ENCODE peak calls at places on chromosomes 3 and 15, in ten cellular contexts. One of them, this sample, is unnamed.

GRCh38 chr3:196501316-196502064 is 2.1 kb downstream of the RNF168 start:
- DNase-seq in activated naive CD4-positive, alpha-beta T cell treated with Interleukin-2 at 50 U/mL for 16 hours: no peak
- DNase-seq in endodermal cell: peak; percentile 55
- DNase-seq in SIG-M5: no peak
- DNase-seq in PC-3: peak; percentile 62
- DNase-seq in activated CD4-positive, alpha-beta memory T cell treated with anti-CD3 and anti-CD28 coated beads for 36 hours: peak; percentile 24
- DNase-seq in EL: peak; percentile 41
- DNase-seq in AG08396: no peak
- DNase-seq in cardiac muscle cell: peak; percentile 23
- DNase-seq in Caco-2: no peak
- DNase-seq in this sample: no peak

GRCh38 chr3:69941439-69942176 is 57.9 kb upstream of the SAMMSON start:
- DNase-seq in activated naive CD4-positive, alpha-beta T cell treated with Interleukin-2 at 50 U/mL for 16 hours: no peak
- DNase-seq in endodermal cell: no peak
- DNase-seq in SIG-M5: no peak
- DNase-seq in PC-3: no peak
- DNase-seq in activated CD4-positive, alpha-beta memory T cell treated with anti-CD3 and anti-CD28 coated beads for 36 hours: no peak
- DNase-seq in EL: peak; percentile 24
- DNase-seq in AG08396: peak; percentile 24
- DNase-seq in cardiac muscle cell: no peak
- DNase-seq in Caco-2: no peak
- DNase-seq in this sample: no peak

GRCh38 chr3:49298511-49298910 is 21.5 kb upstream of the C3orf62 start:
- DNase-seq in activated naive CD4-positive, alpha-beta T cell treated with Interleukin-2 at 50 U/mL for 16 hours: no peak
- DNase-seq in endodermal cell: no peak
- DNase-seq in SIG-M5: no peak
- DNase-seq in PC-3: no peak
- DNase-seq in activated CD4-positive, alpha-beta memory T cell treated with anti-CD3 and anti-CD28 coated beads for 36 hours: no peak
- DNase-seq in EL: no peak
- DNase-seq in AG08396: no peak
- DNase-seq in cardiac muscle cell: no peak
- DNase-seq in Caco-2: no peak
- DNase-seq in this sample: no peak

GRCh38 chr15:68900032-68900431 is 30.3 kb upstream of the SPESP1 start:
- DNase-seq in activated naive CD4-positive, alpha-beta T cell treated with Interleukin-2 at 50 U/mL for 16 hours: no peak
- DNase-seq in endodermal cell: no peak
- DNase-seq in SIG-M5: no peak
- DNase-seq in PC-3: no peak
- DNase-seq in activated CD4-positive, alpha-beta memory T cell treated with anti-CD3 and anti-CD28 coated beads for 36 hours: no peak
- DNase-seq in EL: no peak
- DNase-seq in AG08396: no peak
- DNase-seq in cardiac muscle cell: no peak
- DNase-seq in Caco-2: no peak
- DNase-seq in this sample: no peak

GRCh38 chr15:64842986-64843561 is 1.4 kb downstream of the PLEKHO2 start:
- DNase-seq in activated naive CD4-positive, alpha-beta T cell treated with Interleukin-2 at 50 U/mL for 16 hours: no peak
- DNase-seq in endodermal cell: peak; percentile 67
- DNase-seq in SIG-M5: peak; percentile 18
- DNase-seq in PC-3: peak; percentile 12
- DNase-seq in activated CD4-positive, alpha-beta memory T cell treated with anti-CD3 and anti-CD28 coated beads for 36 hours: peak; percentile 31
- DNase-seq in EL: peak; percentile 72
- DNase-seq in AG08396: peak; percentile 62
- DNase-seq in cardiac muscle cell: no peak
- DNase-seq in Caco-2: no peak
- DNase-seq in this sample: no peak

GRCh38 chr3:136899622-136900158 is 37.7 kb downstream of the NCK1 start:
- DNase-seq in activated naive CD4-positive, alpha-beta T cell treated with Interleukin-2 at 50 U/mL for 16 hours: no peak
- DNase-seq in endodermal cell: no peak
- DNase-seq in SIG-M5: no peak
- DNase-seq in PC-3: no peak
- DNase-seq in activated CD4-positive, alpha-beta memory T cell treated with anti-CD3 and anti-CD28 coated beads for 36 hours: no peak
- DNase-seq in EL: no peak
- DNase-seq in AG08396: no peak
- DNase-seq in cardiac muscle cell: no peak
- DNase-seq in Caco-2: peak; percentile 38
- DNase-seq in this sample: no peak

GRCh38 chr15:41851167-41851523 is 12.5 kb downstream of the PLA2G4B start:
- DNase-seq in activated naive CD4-positive, alpha-beta T cell treated with Interleukin-2 at 50 U/mL for 16 hours: no peak
- DNase-seq in endodermal cell: no peak
- DNase-seq in SIG-M5: no peak
- DNase-seq in PC-3: no peak
- DNase-seq in activated CD4-positive, alpha-beta memory T cell treated with anti-CD3 and anti-CD28 coated beads for 36 hours: no peak
- DNase-seq in EL: no peak
- DNase-seq in AG08396: no peak
- DNase-seq in cardiac muscle cell: no peak
- DNase-seq in Caco-2: no peak
- DNase-seq in this sample: no peak

GRCh38 chr3:192831111-192831644 is 86.5 kb downstream of the MB21D2 start:
- DNase-seq in activated naive CD4-positive, alpha-beta T cell treated with Interleukin-2 at 50 U/mL for 16 hours: peak; percentile 53
- DNase-seq in endodermal cell: no peak
- DNase-seq in SIG-M5: no peak
- DNase-seq in PC-3: peak; percentile 56
- DNase-seq in activated CD4-positive, alpha-beta memory T cell treated with anti-CD3 and anti-CD28 coated beads for 36 hours: peak; percentile 64
- DNase-seq in EL: peak; percentile 91
- DNase-seq in AG08396: peak; percentile 39
- DNase-seq in cardiac muscle cell: no peak
- DNase-seq in Caco-2: no peak
- DNase-seq in this sample: no peak

GRCh38 chr15:30904812-30905211 is 1.1 kb downstream of the FAN1 start:
- DNase-seq in activated naive CD4-positive, alpha-beta T cell treated with Interleukin-2 at 50 U/mL for 16 hours: no peak
- DNase-seq in endodermal cell: no peak
- DNase-seq in SIG-M5: no peak
- DNase-seq in PC-3: no peak
- DNase-seq in activated CD4-positive, alpha-beta memory T cell treated with anti-CD3 and anti-CD28 coated beads for 36 hours: no peak
- DNase-seq in EL: no peak
- DNase-seq in AG08396: no peak
- DNase-seq in cardiac muscle cell: no peak
- DNase-seq in Caco-2: no peak
- DNase-seq in this sample: no peak

GRCh38 chr3:82410366-82410765 is 648.9 kb upstream of the GBE1 start:
- DNase-seq in activated naive CD4-positive, alpha-beta T cell treated with Interleukin-2 at 50 U/mL for 16 hours: no peak
- DNase-seq in endodermal cell: no peak
- DNase-seq in SIG-M5: no peak
- DNase-seq in PC-3: peak; percentile 67
- DNase-seq in activated CD4-positive, alpha-beta memory T cell treated with anti-CD3 and anti-CD28 coated beads for 36 hours: no peak
- DNase-seq in EL: no peak
- DNase-seq in AG08396: no peak
- DNase-seq in cardiac muscle cell: no peak
- DNase-seq in Caco-2: no peak
- DNase-seq in this sample: peak; percentile 18

GRCh38 chr3:152621006-152621868 is 213.7 kb upstream of the P2RY1 start:
- DNase-seq in activated naive CD4-positive, alpha-beta T cell treated with Interleukin-2 at 50 U/mL for 16 hours: no peak
- DNase-seq in endodermal cell: no peak
- DNase-seq in SIG-M5: no peak
- DNase-seq in PC-3: no peak
- DNase-seq in activated CD4-positive, alpha-beta memory T cell treated with anti-CD3 and anti-CD28 coated beads for 36 hours: no peak
- DNase-seq in EL: no peak
- DNase-seq in AG08396: no peak
- DNase-seq in cardiac muscle cell: no peak
- DNase-seq in Caco-2: no peak
- DNase-seq in this sample: no peak

GRCh38 chr3:117920240-117920923 is 1114.3 kb downstream of the IGSF11 start:
- DNase-seq in activated naive CD4-positive, alpha-beta T cell treated with Interleukin-2 at 50 U/mL for 16 hours: no peak
- DNase-seq in endodermal cell: no peak
- DNase-seq in SIG-M5: no peak
- DNase-seq in PC-3: no peak
- DNase-seq in activated CD4-positive, alpha-beta memory T cell treated with anti-CD3 and anti-CD28 coated beads for 36 hours: no peak
- DNase-seq in EL: no peak
- DNase-seq in AG08396: no peak
- DNase-seq in cardiac muscle cell: peak; percentile 35
- DNase-seq in Caco-2: no peak
- DNase-seq in this sample: no peak

GRCh38 chr3:115100172-115100571 is 46.9 kb downstream of the ZBTB20 start:
- DNase-seq in activated naive CD4-positive, alpha-beta T cell treated with Interleukin-2 at 50 U/mL for 16 hours: no peak
- DNase-seq in endodermal cell: no peak
- DNase-seq in SIG-M5: no peak
- DNase-seq in PC-3: peak; percentile 22
- DNase-seq in activated CD4-positive, alpha-beta memory T cell treated with anti-CD3 and anti-CD28 coated beads for 36 hours: peak; percentile 12
- DNase-seq in EL: peak; percentile 52
- DNase-seq in AG08396: peak; percentile 8
- DNase-seq in cardiac muscle cell: peak; percentile 14
- DNase-seq in Caco-2: no peak
- DNase-seq in this sample: no peak

GRCh38 chr3:122977645-122978466 is 49.7 kb downstream of the SEMA5B start:
- DNase-seq in activated naive CD4-positive, alpha-beta T cell treated with Interleukin-2 at 50 U/mL for 16 hours: no peak
- DNase-seq in endodermal cell: peak; percentile 83
- DNase-seq in SIG-M5: no peak
- DNase-seq in PC-3: peak; percentile 61
- DNase-seq in activated CD4-positive, alpha-beta memory T cell treated with anti-CD3 and anti-CD28 coated beads for 36 hours: no peak
- DNase-seq in EL: peak; percentile 93
- DNase-seq in AG08396: peak; percentile 43
- DNase-seq in cardiac muscle cell: peak; percentile 69
- DNase-seq in Caco-2: no peak
- DNase-seq in this sample: peak; percentile 39

GRCh38 chr15:52427804-52428203 is 100.9 kb downstream of the MYO5A start:
- DNase-seq in activated naive CD4-positive, alpha-beta T cell treated with Interleukin-2 at 50 U/mL for 16 hours: no peak
- DNase-seq in endodermal cell: no peak
- DNase-seq in SIG-M5: no peak
- DNase-seq in PC-3: peak; percentile 6
- DNase-seq in activated CD4-positive, alpha-beta memory T cell treated with anti-CD3 and anti-CD28 coated beads for 36 hours: peak; percentile 52
- DNase-seq in EL: peak; percentile 72
- DNase-seq in AG08396: peak; percentile 64
- DNase-seq in cardiac muscle cell: peak; percentile 15
- DNase-seq in Caco-2: no peak
- DNase-seq in this sample: no peak

GRCh38 chr3:56885461-56885860 is 83.7 kb upstream of the ARHGEF3 start:
- DNase-seq in activated naive CD4-positive, alpha-beta T cell treated with Interleukin-2 at 50 U/mL for 16 hours: no peak
- DNase-seq in endodermal cell: no peak
- DNase-seq in SIG-M5: no peak
- DNase-seq in PC-3: no peak
- DNase-seq in activated CD4-positive, alpha-beta memory T cell treated with anti-CD3 and anti-CD28 coated beads for 36 hours: no peak
- DNase-seq in EL: no peak
- DNase-seq in AG08396: no peak
- DNase-seq in cardiac muscle cell: no peak
- DNase-seq in Caco-2: no peak
- DNase-seq in this sample: no peak

GRCh38 chr15:61116830-61117229 is 112.3 kb downstream of the RORA start:
- DNase-seq in activated naive CD4-positive, alpha-beta T cell treated with Interleukin-2 at 50 U/mL for 16 hours: no peak
- DNase-seq in endodermal cell: no peak
- DNase-seq in SIG-M5: no peak
- DNase-seq in PC-3: no peak
- DNase-seq in activated CD4-positive, alpha-beta memory T cell treated with anti-CD3 and anti-CD28 coated beads for 36 hours: no peak
- DNase-seq in EL: no peak
- DNase-seq in AG08396: no peak
- DNase-seq in cardiac muscle cell: no peak
- DNase-seq in Caco-2: no peak
- DNase-seq in this sample: no peak

GRCh38 chr15:76328962-76329361 is 7.6 kb upstream of the ISL2 start:
- DNase-seq in activated naive CD4-positive, alpha-beta T cell treated with Interleukin-2 at 50 U/mL for 16 hours: no peak
- DNase-seq in endodermal cell: no peak
- DNase-seq in SIG-M5: no peak
- DNase-seq in PC-3: peak; percentile 63
- DNase-seq in activated CD4-positive, alpha-beta memory T cell treated with anti-CD3 and anti-CD28 coated beads for 36 hours: no peak
- DNase-seq in EL: peak; percentile 46
- DNase-seq in AG08396: no peak
- DNase-seq in cardiac muscle cell: no peak
- DNase-seq in Caco-2: no peak
- DNase-seq in this sample: no peak

GRCh38 chr15:61519296-61519695 is 290.2 kb upstream of the RORA start:
- DNase-seq in activated naive CD4-positive, alpha-beta T cell treated with Interleukin-2 at 50 U/mL for 16 hours: no peak
- DNase-seq in endodermal cell: no peak
- DNase-seq in SIG-M5: no peak
- DNase-seq in PC-3: no peak
- DNase-seq in activated CD4-positive, alpha-beta memory T cell treated with anti-CD3 and anti-CD28 coated beads for 36 hours: no peak
- DNase-seq in EL: no peak
- DNase-seq in AG08396: no peak
- DNase-seq in cardiac muscle cell: no peak
- DNase-seq in Caco-2: no peak
- DNase-seq in this sample: no peak

GRCh38 chr3:37309945-37310665 is 135.7 kb upstream of the LRRFIP2 start:
- DNase-seq in activated naive CD4-positive, alpha-beta T cell treated with Interleukin-2 at 50 U/mL for 16 hours: no peak
- DNase-seq in endodermal cell: no peak
- DNase-seq in SIG-M5: no peak
- DNase-seq in PC-3: no peak
- DNase-seq in activated CD4-positive, alpha-beta memory T cell treated with anti-CD3 and anti-CD28 coated beads for 36 hours: no peak
- DNase-seq in EL: no peak
- DNase-seq in AG08396: no peak
- DNase-seq in cardiac muscle cell: no peak
- DNase-seq in Caco-2: no peak
- DNase-seq in this sample: no peak

GRCh38 chr3:50539356-50539838 is 28.1 kb downstream of the C3orf18 start:
- DNase-seq in activated naive CD4-positive, alpha-beta T cell treated with Interleukin-2 at 50 U/mL for 16 hours: no peak
- DNase-seq in endodermal cell: peak; percentile 67
- DNase-seq in SIG-M5: no peak
- DNase-seq in PC-3: no peak
- DNase-seq in activated CD4-positive, alpha-beta memory T cell treated with anti-CD3 and anti-CD28 coated beads for 36 hours: no peak
- DNase-seq in EL: no peak
- DNase-seq in AG08396: no peak
- DNase-seq in cardiac muscle cell: no peak
- DNase-seq in Caco-2: no peak
- DNase-seq in this sample: no peak

GRCh38 chr3:64548200-64548889 is 139.5 kb downstream of the ADAMTS9 start:
- DNase-seq in activated naive CD4-positive, alpha-beta T cell treated with Interleukin-2 at 50 U/mL for 16 hours: no peak
- DNase-seq in endodermal cell: no peak
- DNase-seq in SIG-M5: no peak
- DNase-seq in PC-3: no peak
- DNase-seq in activated CD4-positive, alpha-beta memory T cell treated with anti-CD3 and anti-CD28 coated beads for 36 hours: no peak
- DNase-seq in EL: no peak
- DNase-seq in AG08396: peak; percentile 53
- DNase-seq in cardiac muscle cell: no peak
- DNase-seq in Caco-2: no peak
- DNase-seq in this sample: no peak

GRCh38 chr15:51030649-51031316 is 63.9 kb downstream of the TNFAIP8L3 start:
- DNase-seq in activated naive CD4-positive, alpha-beta T cell treated with Interleukin-2 at 50 U/mL for 16 hours: no peak
- DNase-seq in endodermal cell: no peak
- DNase-seq in SIG-M5: no peak
- DNase-seq in PC-3: peak; percentile 92
- DNase-seq in activated CD4-positive, alpha-beta memory T cell treated with anti-CD3 and anti-CD28 coated beads for 36 hours: no peak
- DNase-seq in EL: peak; percentile 83
- DNase-seq in AG08396: peak; percentile 77
- DNase-seq in cardiac muscle cell: no peak
- DNase-seq in Caco-2: no peak
- DNase-seq in this sample: no peak

GRCh38 chr3:188319569-188319968 is 165.6 kb downstream of the LPP start:
- DNase-seq in activated naive CD4-positive, alpha-beta T cell treated with Interleukin-2 at 50 U/mL for 16 hours: no peak
- DNase-seq in endodermal cell: no peak
- DNase-seq in SIG-M5: no peak
- DNase-seq in PC-3: peak; percentile 70
- DNase-seq in activated CD4-positive, alpha-beta memory T cell treated with anti-CD3 and anti-CD28 coated beads for 36 hours: no peak
- DNase-seq in EL: peak; percentile 61
- DNase-seq in AG08396: no peak
- DNase-seq in cardiac muscle cell: no peak
- DNase-seq in Caco-2: no peak
- DNase-seq in this sample: no peak

GRCh38 chr3:17607905-17608304 is 134.5 kb downstream of the TBC1D5 start:
- DNase-seq in activated naive CD4-positive, alpha-beta T cell treated with Interleukin-2 at 50 U/mL for 16 hours: no peak
- DNase-seq in endodermal cell: no peak
- DNase-seq in SIG-M5: no peak
- DNase-seq in PC-3: no peak
- DNase-seq in activated CD4-positive, alpha-beta memory T cell treated with anti-CD3 and anti-CD28 coated beads for 36 hours: no peak
- DNase-seq in EL: no peak
- DNase-seq in AG08396: no peak
- DNase-seq in cardiac muscle cell: no peak
- DNase-seq in Caco-2: no peak
- DNase-seq in this sample: no peak

GRCh38 chr3:195794708-195795107 is 17.0 kb downstream of the MUC4 start:
- DNase-seq in activated naive CD4-positive, alpha-beta T cell treated with Interleukin-2 at 50 U/mL for 16 hours: no peak
- DNase-seq in endodermal cell: no peak
- DNase-seq in SIG-M5: no peak
- DNase-seq in PC-3: no peak
- DNase-seq in activated CD4-positive, alpha-beta memory T cell treated with anti-CD3 and anti-CD28 coated beads for 36 hours: no peak
- DNase-seq in EL: no peak
- DNase-seq in AG08396: no peak
- DNase-seq in cardiac muscle cell: peak; percentile 28
- DNase-seq in Caco-2: no peak
- DNase-seq in this sample: no peak

GRCh38 chr3:137770821-137771399 is 6.8 kb downstream of the SOX14 start:
- DNase-seq in activated naive CD4-positive, alpha-beta T cell treated with Interleukin-2 at 50 U/mL for 16 hours: no peak
- DNase-seq in endodermal cell: peak; percentile 83
- DNase-seq in SIG-M5: no peak
- DNase-seq in PC-3: no peak
- DNase-seq in activated CD4-positive, alpha-beta memory T cell treated with anti-CD3 and anti-CD28 coated beads for 36 hours: no peak
- DNase-seq in EL: no peak
- DNase-seq in AG08396: no peak
- DNase-seq in cardiac muscle cell: no peak
- DNase-seq in Caco-2: no peak
- DNase-seq in this sample: peak; percentile 57

GRCh38 chr15:90594297-90594696 is 64.6 kb downstream of the CRTC3 start:
- DNase-seq in activated naive CD4-positive, alpha-beta T cell treated with Interleukin-2 at 50 U/mL for 16 hours: peak; percentile 81
- DNase-seq in endodermal cell: peak; percentile 54
- DNase-seq in SIG-M5: no peak
- DNase-seq in PC-3: peak; percentile 81
- DNase-seq in activated CD4-positive, alpha-beta memory T cell treated with anti-CD3 and anti-CD28 coated beads for 36 hours: peak; percentile 93
- DNase-seq in EL: no peak
- DNase-seq in AG08396: no peak
- DNase-seq in cardiac muscle cell: no peak
- DNase-seq in Caco-2: no peak
- DNase-seq in this sample: no peak

This sample was measured in WTC11.